ENCODE peak calls at places on chromosomes 7 and 10, in six cellular contexts. W, I, K, J, A and N are unnamed samples.

GRCh38 chr7:34849966-34850365 is 187.3 kb downstream of the DPY19L1 start:
- DNase-seq in W (no peak), I (no peak), K (no peak), J (no peak), A (no peak), N (no peak)

GRCh38 chr10:35216303-35216905 is 89.8 kb downstream of the CREM start:
- DNase-seq in W (peak), I (peak), K (peak), J (peak), A (no peak), N (no peak)

GRCh38 chr7:142671506-142671905 is 77.8 kb upstream of the PRSS1 start:
- DNase-seq in W (no peak), I (no peak), K (no peak), J (no peak), A (no peak), N (no peak)

GRCh38 chr10:91758303-91759146 is 39.7 kb upstream of the TNKS2 start:
- DNase-seq in W (peak), I (peak), K (peak), J (no peak), A (no peak), N (no peak)

GRCh38 chr10:84537447-84537931 is 209.1 kb downstream of the CCSER2 start:
- DNase-seq in W (peak), I (peak), K (peak), J (peak), A (peak), N (no peak)

GRCh38 chr7:104552102-104552501 is 223.7 kb downstream of the LHFPL3 start:
- DNase-seq in W (peak), I (no peak), K (peak), J (no peak), A (peak), N (no peak)

GRCh38 chr10:70130878-70131559 is 1.6 kb downstream of the AIFM2 start:
- DNase-seq in W (peak), I (no peak), K (peak), J (no peak), A (no peak), N (no peak)

GRCh38 chr10:110113670-110114337 is 93.6 kb upstream of the MXI1 start:
- DNase-seq in W (no peak), I (no peak), K (no peak), J (no peak), A (no peak), N (no peak)